ENCODE peak calls at places on chromosome 2, in four cellular contexts. One of them, this sample, is unnamed.

GRCh38 chr2:66489433-66489832 is 54.5 kb downstream of the MEIS1 start:
- DNase-seq in caudate nucleus: no peak
- DNase-seq in HT1080: no peak
- DNase-seq in anterior cingulate cortex: no peak
- DNase-seq in this sample: no peak

GRCh38 chr2:120291464-120292311 is 39.0 kb downstream of the RALB start:
- DNase-seq in caudate nucleus: no peak
- DNase-seq in HT1080: peak
- DNase-seq in anterior cingulate cortex: no peak
- DNase-seq in this sample: peak

GRCh38 chr2:23324281-23324680 is 60.7 kb upstream of the KLHL29 start:
- DNase-seq in caudate nucleus: no peak
- DNase-seq in HT1080: no peak
- DNase-seq in anterior cingulate cortex: no peak
- DNase-seq in this sample: no peak

GRCh38 chr2:24304098-24304497 is 56.2 kb downstream of the ITSN2 start:
- DNase-seq in caudate nucleus: no peak
- DNase-seq in HT1080: no peak
- DNase-seq in anterior cingulate cortex: peak
- DNase-seq in this sample: no peak

GRCh38 chr2:79832540-79833234 is 319.8 kb downstream of the CTNNA2 start:
- DNase-seq in caudate nucleus: peak
- DNase-seq in HT1080: no peak
- DNase-seq in anterior cingulate cortex: peak
- DNase-seq in this sample: no peak

GRCh38 chr2:137836671-137837070 is 127.6 kb upstream of the HNMT start:
- DNase-seq in caudate nucleus: no peak
- DNase-seq in HT1080: no peak
- DNase-seq in anterior cingulate cortex: no peak
- DNase-seq in this sample: no peak

GRCh38 chr2:54435827-54436226 is 20.3 kb upstream of the SPTBN1 start:
- DNase-seq in caudate nucleus: no peak
- DNase-seq in HT1080: no peak
- DNase-seq in anterior cingulate cortex: no peak
- DNase-seq in this sample: no peak

GRCh38 chr2:165016772-165017411 is 61.6 kb upstream of the SLC38A11 start:
- DNase-seq in caudate nucleus: no peak
- DNase-seq in HT1080: peak
- DNase-seq in anterior cingulate cortex: peak
- DNase-seq in this sample: peak

GRCh38 chr2:231138699-231139098 is 13.9 kb upstream of the HTR2B start:
- DNase-seq in caudate nucleus: no peak
- DNase-seq in HT1080: no peak
- DNase-seq in anterior cingulate cortex: no peak
- DNase-seq in this sample: no peak

GRCh38 chr2:203484266-203485112 is 50.6 kb downstream of the RAPH1 start:
- DNase-seq in caudate nucleus: peak
- DNase-seq in HT1080: peak
- DNase-seq in anterior cingulate cortex: peak
- DNase-seq in this sample: peak

GRCh38 chr2:204483497-204484164 is 61.6 kb upstream of the PARD3B start:
- DNase-seq in caudate nucleus: no peak
- DNase-seq in HT1080: no peak
- DNase-seq in anterior cingulate cortex: no peak
- DNase-seq in this sample: no peak

GRCh38 chr2:70795164-70795995 is 4.9 kb upstream of the FIGLA start:
- DNase-seq in caudate nucleus: no peak
- DNase-seq in HT1080: no peak
- DNase-seq in anterior cingulate cortex: no peak
- DNase-seq in this sample: no peak

This sample was measured in A172.